ENCODE peak calls at places on chromosomes 3 and 15, in six cellular contexts. J, F, W, E, C and X are unnamed samples. For H3K4me1 and H3K27me3, the result is how much of the 10 kb centered on the place peaks cover.

GRCh38 chr15:64841258-64842098 is at the start of gene PLEKHO2:
- DNase-seq in C (peak), J (peak), W (peak), E (peak), F (peak), X (peak)

GRCh38 chr3:14989943-14990753 is 42.8 kb downstream of the NR2C2 start:
- DNase-seq in F (no peak), J (peak), W (no peak), C (no peak), E (peak), X (peak)

GRCh38 chr15:78000089-78000926 is 77.2 kb downstream of the TBC1D2B start:
- DNase-seq in F (peak), C (peak), W (peak), J (peak), E (peak), X (peak)

GRCh38 chr3:98326036-98326435 is 27.6 kb upstream of the OR5K4 start:
- DNase-seq in F (no peak), C (no peak), E (no peak), J (no peak), W (no peak), X (no peak)

GRCh38 chr15:80609512-80609946 is 85.6 kb upstream of the ABHD17C start:
- DNase-seq in J (no peak), E (peak), C (no peak), W (no peak), F (no peak), X (no peak)

GRCh38 chr3:27688053-27688452 is 34.1 kb downstream of the EOMES start:
- DNase-seq in C (no peak), J (no peak), E (no peak), W (no peak), F (no peak), X (no peak)

GRCh38 chr15:26838742-26839460 is 28.0 kb upstream of the GABRA5 start:
- DNase-seq in W (no peak), J (no peak), F (peak), E (peak), C (no peak), X (peak)

GRCh38 chr3:72255736-72256559 is 471.0 kb upstream of the PROK2 start:
- DNase-seq in F (no peak), C (peak), E (no peak), W (no peak), J (peak), X (no peak)

GRCh38 chr3:14391033-14391432 is 11.4 kb upstream of the SLC6A6 start:
- DNase-seq in F (no peak), J (peak), W (no peak), C (no peak), E (peak), X (no peak)

GRCh38 chr3:177419904-177420601 is 222.8 kb upstream of the TBL1XR1 start:
- DNase-seq in C (no peak), F (no peak), E (peak), J (no peak), W (no peak), X (no peak)

GRCh38 chr3:63130625-63131024 is 147.5 kb upstream of the SYNPR start:
- DNase-seq in W (no peak), C (no peak), E (no peak), J (no peak), F (no peak), X (no peak)

GRCh38 chr15:74937602-74938371 is at the start of gene COX5A:
- DNase-seq in E (peak), W (peak), C (peak), F (peak), J (peak), X (no peak)

GRCh38 chr3:36907911-36908646 is 36.8 kb downstream of the TRANK1 start:
- DNase-seq in J (peak), E (peak), C (peak), F (peak), W (peak), X (no peak)

GRCh38 chr15:48392356-48392755 is 61.1 kb downstream of the DUT start:
- DNase-seq in E (peak), W (peak), C (no peak), J (peak), F (no peak), X (no peak)

GRCh38 chr3:37689645-37690356 is 171.9 kb upstream of the CTDSPL start:
- DNase-seq in F (no peak), J (peak), W (no peak), E (no peak), C (no peak), X (no peak)

GRCh38 chr15:59178151-59178705 is 28.4 kb upstream of the LDHAL6B start:
- DNase-seq in J (no peak), C (no peak), W (no peak), F (no peak), E (no peak), X (no peak)

GRCh38 chr3:115415246-115415645 is 208.1 kb upstream of the GAP43 start:
- DNase-seq in F (no peak), J (no peak), C (no peak), W (no peak), E (no peak), X (no peak)

GRCh38 chr15:75751901-75752300 is 39.3 kb upstream of the CSPG4 start:
- DNase-seq in J (no peak), C (no peak), F (no peak), W (no peak), E (no peak), X (no peak)

GRCh38 chr3:46369675-46370132 is 1.0 kb upstream of the CCR5 start:
- DNase-seq in C (no peak), F (no peak), E (no peak), J (no peak), W (no peak), X (no peak)

GRCh38 chr3:42728056-42728455 is 25.5 kb upstream of the HHATL start:
- DNase-seq in E (no peak), C (peak), W (peak), J (peak), F (no peak), X (no peak)

GRCh38 chr15:40906947-40907802 is 12.9 kb downstream of the VPS18 start:
- DNase-seq in F (peak), W (peak), E (peak), J (peak), C (peak), X (no peak)

GRCh38 chr3:86958534-86958933 is 32.4 kb downstream of the VGLL3 start:
- DNase-seq in E (peak), W (no peak), C (no peak), J (no peak), F (no peak), X (no peak)

GRCh38 chr3:10192953-10193691 is 28.4 kb downstream of the IRAK2 start:
- DNase-seq in C (no peak), J (no peak), E (peak), W (no peak), F (peak), X (no peak)

GRCh38 chr15:58724471-58724870 is 25.0 kb downstream of the ADAM10 start:
- DNase-seq in C (no peak), E (peak), J (no peak), W (no peak), F (no peak), X (no peak)

GRCh38 chr3:113791381-113791780 is 44.5 kb downstream of the ATP6V1A start:
- DNase-seq in C (no peak), E (peak), F (no peak), W (no peak), J (no peak), X (no peak)

GRCh38 chr3:144458283-144458682 is 486.7 kb downstream of the DIPK2A start:
- DNase-seq in J (no peak), C (no peak), E (no peak), W (no peak), F (no peak), X (no peak)

GRCh38 chr3:95348879-95349278 is 1286.0 kb downstream of the NSUN3 start:
- DNase-seq in J (no peak), C (no peak), W (no peak), E (no peak), F (no peak), X (peak)

GRCh38 chr15:33068007-33068441 is 126.5 kb downstream of the FMN1 start:
- DNase-seq in E (peak), F (no peak), J (peak), C (peak), W (peak), X (no peak)

GRCh38 chr3:9111349-9112265 is 137.8 kb downstream of the SRGAP3 start:
- DNase-seq in E (peak), W (peak), C (no peak), F (peak), J (peak), X (no peak)

GRCh38 chr15:58440181-58440910 is 8.6 kb downstream of the LIPC start:
- DNase-seq in J (peak), W (no peak), E (peak), F (no peak), C (peak), X (no peak)

GRCh38 chr3:8607285-8608040 is 37.1 kb downstream of the SSUH2 start:
- DNase-seq in W (peak), J (peak), F (no peak), E (peak), C (peak), X (no peak)

GRCh38 chr3:187136936-187137335 is 2.4 kb downstream of the RPL39L start:
- DNase-seq in F (no peak), E (peak), C (no peak), J (no peak), W (no peak), X (no peak)

GRCh38 chr3:52982839-52983238 is 63.0 kb downstream of the SFMBT1 start:
- DNase-seq in C (no peak), J (no peak), F (no peak), E (no peak), W (no peak), X (no peak)

GRCh38 chr15:79136434-79137046 is 46.0 kb upstream of the RASGRF1 start:
- DNase-seq in F (no peak), E (no peak), J (no peak), C (no peak), W (no peak), X (no peak)

GRCh38 chr3:111636506-111636905 is 41.4 kb upstream of the ZBED2 start:
- DNase-seq in J (no peak), W (no peak), E (peak), C (no peak), F (no peak), X (no peak)

GRCh38 chr15:86915811-86916331 is 836.2 kb downstream of the AGBL1 start:
- DNase-seq in C (no peak), E (peak), W (no peak), J (no peak), F (peak), X (peak)

GRCh38 chr15:60591491-60592385 is 112.8 kb upstream of the ICE2 start:
- DNase-seq in W (peak), C (peak), E (peak), J (peak), F (no peak), X (no peak)

GRCh38 chr3:157109267-157110141 is 50.4 kb downstream of the CCNL1 start:
- DNase-seq in J (peak), F (peak), W (peak), E (no peak), C (no peak), X (no peak)

GRCh38 chr15:41969851-41970431 is 2.4 kb downstream of the EHD4 start:
- DNase-seq in C (no peak), J (no peak), W (no peak), F (no peak), E (no peak), X (no peak)
- H3K4me3 ChIP-seq in C (no peak), J (peak), W (peak), F (no peak), E (no peak), X (no peak)

GRCh38 chr15:31301687-31301990 is 25.0 kb upstream of the KLF13 start:
- DNase-seq in E (no peak), W (no peak), F (no peak), C (no peak), J (no peak), X (no peak)
- H3K4me1 ChIP-seq in E (under half), W (half or more), F (under half), C (under half), J (under half), X (under half)

GRCh38 chr3:181699171-181699903 is 12.4 kb upstream of the SOX2 start:
- DNase-seq in E (no peak), F (no peak), J (no peak), C (no peak), W (no peak), X (no peak)
- H3K27me3 ChIP-seq in E (half or more), F (under half), J (half or more), C (under half), W (half or more), X (under half)

GRCh38 chr3:179933872-179934271 is 102.9 kb downstream of the PEX5L start:
- DNase-seq in F (no peak), C (no peak), E (no peak), W (no peak), J (no peak), X (no peak)

GRCh38 chr3:179927191-179927590 is 109.5 kb downstream of the PEX5L start:
- DNase-seq in F (no peak), E (no peak), W (no peak), J (no peak), C (no peak), X (no peak)

GRCh38 chr3:179933079-179933478 is 103.7 kb downstream of the PEX5L start:
- DNase-seq in W (no peak), J (no peak), C (no peak), F (no peak), E (no peak), X (no peak)

GRCh38 chr3:179929091-179929529 is 107.6 kb downstream of the PEX5L start:
- DNase-seq in W (no peak), F (peak), J (no peak), C (peak), E (peak), X (peak)
- H3K4me3 ChIP-seq in W (no peak), F (no peak), J (no peak), C (no peak), E (no peak), X (no peak)

GRCh38 chr3:172067837-172068440 is 28.6 kb downstream of the FNDC3B start:
- DNase-seq in W (no peak), F (no peak), C (no peak), J (no peak), E (no peak), X (no peak)
- H3K4me1 ChIP-seq in W (half or more), F (half or more), C (half or more), J (under half), E (half or more), X (under half)

DNA sequence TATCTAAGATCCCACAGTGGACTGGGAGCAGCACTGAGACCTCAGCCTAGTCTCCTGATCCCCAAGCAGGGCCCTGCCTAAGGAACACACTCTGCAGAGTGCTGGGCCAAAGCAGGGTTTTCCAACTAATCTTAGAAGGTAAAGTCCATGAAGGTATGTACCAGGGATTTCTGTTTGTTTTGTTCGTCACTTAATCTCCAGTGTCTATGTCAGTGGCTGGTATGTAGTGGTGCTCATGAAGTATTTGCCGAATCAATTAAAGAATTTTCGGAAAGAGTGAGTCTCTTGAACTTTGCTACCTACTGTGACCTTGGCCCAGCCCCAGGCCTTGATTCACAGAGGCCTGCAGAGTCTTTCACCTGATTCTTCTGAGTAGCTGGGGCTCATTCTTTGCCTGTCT is 1.7 kb downstream of the DUOX1 start:
- DNase-seq in F (no peak), C (no peak), E (no peak), J (no peak), W (no peak), X (no peak)
- H3K27me3 ChIP-seq in F (under half), C (under half), E (under half), J (half or more), W (half or more), X (half or more)

GRCh38 chr3:193944161-193944884 is 191.6 kb upstream of the HES1 start:
- DNase-seq in W (no peak), F (no peak), E (no peak), J (no peak), C (no peak), X (no peak)
- H3K4me3 ChIP-seq in W (no peak), F (no peak), E (no peak), J (no peak), C (no peak), X (no peak)

GRCh38 chr3:153073636-153074035 is 88.4 kb upstream of the RAP2B start:
- DNase-seq in J (no peak), F (no peak), W (no peak), E (no peak), C (no peak), X (no peak)
- H3K4me1 ChIP-seq in J (under half), F (under half), W (under half), E (under half), C (under half), X (under half)

GRCh38 chr3:30077746-30078145 is 528.7 kb upstream of the TGFBR2 start:
- DNase-seq in J (no peak), C (no peak), W (no peak), F (no peak), E (no peak), X (no peak)

GRCh38 chr3:30073040-30073439 is 533.4 kb upstream of the TGFBR2 start:
- DNase-seq in C (no peak), F (no peak), J (no peak), W (no peak), E (no peak), X (no peak)

GRCh38 chr3:30075514-30075913 is 530.9 kb upstream of the TGFBR2 start:
- DNase-seq in C (no peak), E (no peak), J (no peak), W (no peak), F (no peak), X (no peak)

GRCh38 chr3:30076899-30077298 is 529.5 kb upstream of the TGFBR2 start:
- DNase-seq in W (no peak), J (no peak), E (no peak), F (no peak), C (no peak), X (no peak)

GRCh38 chr3:30073622-30074021 is 532.8 kb upstream of the TGFBR2 start:
- DNase-seq in F (no peak), J (no peak), W (no peak), C (no peak), E (peak), X (no peak)
- H3K27me3 ChIP-seq in F (under half), J (under half), W (under half), C (under half), E (under half), X (under half)